ENCODE peak calls at places on chromosomes 11 and 22, in five cellular contexts. One of them, this sample, is unnamed. For H3K36me3, the result is how much of the 10 kb centered on the place peaks cover.

GRCh38 chr11:134882141-134882540 is 470.1 kb upstream of the B3GAT1 start:
- DNase-seq in heart left ventricle: no peak
- DNase-seq in left lung: no peak
- DNase-seq in brain microvascular endothelial cell: no peak
- DNase-seq in CD8-positive, alpha-beta T cell: no peak
- DNase-seq in this sample: no peak

GRCh38 chr22:40043086-40043485 is 48.3 kb downstream of the FAM83F start:
- DNase-seq in heart left ventricle: peak
- DNase-seq in CD8-positive, alpha-beta T cell: no peak
- DNase-seq in brain microvascular endothelial cell: no peak
- DNase-seq in left lung: no peak
- DNase-seq in this sample: peak

GRCh38 chr22:17444204-17444504 is 74.9 kb downstream of the CECR2 start:
- DNase-seq in CD8-positive, alpha-beta T cell: no peak
- DNase-seq in heart left ventricle: no peak
- DNase-seq in left lung: no peak
- DNase-seq in brain microvascular endothelial cell: no peak
- DNase-seq in this sample: no peak

GRCh38 chr11:60172011-60172410 is 10.9 kb downstream of the MS4A6A start:
- DNase-seq in left lung: no peak
- DNase-seq in CD8-positive, alpha-beta T cell: no peak
- DNase-seq in brain microvascular endothelial cell: no peak
- DNase-seq in heart left ventricle: no peak
- DNase-seq in this sample: no peak

GRCh38 chr11:33912405-33913361 is 20.8 kb upstream of the LMO2 start:
- DNase-seq in brain microvascular endothelial cell: peak
- DNase-seq in heart left ventricle: peak
- DNase-seq in left lung: no peak
- DNase-seq in CD8-positive, alpha-beta T cell: no peak
- DNase-seq in this sample: no peak

GRCh38 chr22:46036558-46037408 is 59.8 kb upstream of the WNT7B start:
- DNase-seq in brain microvascular endothelial cell: no peak
- DNase-seq in CD8-positive, alpha-beta T cell: peak
- DNase-seq in heart left ventricle: peak
- DNase-seq in left lung: no peak
- DNase-seq in this sample: peak

GRCh38 chr11:3080104-3080503 is 22.9 kb upstream of the CARS1 start:
- DNase-seq in brain microvascular endothelial cell: no peak
- DNase-seq in CD8-positive, alpha-beta T cell: no peak
- DNase-seq in heart left ventricle: no peak
- DNase-seq in left lung: no peak
- DNase-seq in this sample: no peak

GRCh38 chr11:2215561-2216399 is 44.2 kb upstream of the TH start:
- DNase-seq in left lung: peak
- DNase-seq in CD8-positive, alpha-beta T cell: peak
- DNase-seq in heart left ventricle: no peak
- DNase-seq in brain microvascular endothelial cell: no peak
- DNase-seq in this sample: no peak

GRCh38 chr11:71334191-71334590 is 81.8 kb upstream of the SHANK2 start:
- DNase-seq in brain microvascular endothelial cell: no peak
- DNase-seq in CD8-positive, alpha-beta T cell: no peak
- DNase-seq in left lung: no peak
- DNase-seq in heart left ventricle: no peak
- DNase-seq in this sample: no peak

GRCh38 chr11:22454461-22454860 is 116.3 kb downstream of the SLC17A6 start:
- DNase-seq in left lung: no peak
- DNase-seq in CD8-positive, alpha-beta T cell: no peak
- DNase-seq in brain microvascular endothelial cell: no peak
- DNase-seq in heart left ventricle: no peak
- DNase-seq in this sample: no peak

GRCh38 chr11:34564406-34564805 is 50.8 kb upstream of the ELF5 start:
- DNase-seq in heart left ventricle: no peak
- DNase-seq in left lung: no peak
- DNase-seq in brain microvascular endothelial cell: peak
- DNase-seq in CD8-positive, alpha-beta T cell: no peak
- DNase-seq in this sample: no peak

GRCh38 chr11:70209391-70209912 is 6.4 kb downstream of the FADD start:
- DNase-seq in brain microvascular endothelial cell: no peak
- DNase-seq in left lung: no peak
- DNase-seq in heart left ventricle: no peak
- DNase-seq in CD8-positive, alpha-beta T cell: no peak
- DNase-seq in this sample: no peak

GRCh38 chr11:73553266-73553665 is 44.6 kb downstream of the FAM168A start:
- DNase-seq in heart left ventricle: no peak
- DNase-seq in left lung: no peak
- DNase-seq in brain microvascular endothelial cell: no peak
- DNase-seq in CD8-positive, alpha-beta T cell: no peak
- DNase-seq in this sample: no peak

GRCh38 chr11:44403176-44403575 is 93.2 kb upstream of the ALX4 start:
- DNase-seq in CD8-positive, alpha-beta T cell: no peak
- DNase-seq in left lung: no peak
- DNase-seq in heart left ventricle: no peak
- DNase-seq in brain microvascular endothelial cell: no peak
- DNase-seq in this sample: no peak

GRCh38 chr11:102010776-102011500 is 36.3 kb upstream of the CFAP300 start:
- DNase-seq in left lung: peak
- DNase-seq in CD8-positive, alpha-beta T cell: no peak
- DNase-seq in heart left ventricle: peak
- DNase-seq in brain microvascular endothelial cell: peak
- DNase-seq in this sample: peak

GRCh38 chr22:31148953-31149627 is 8.8 kb upstream of the PLA2G3 start:
- DNase-seq in CD8-positive, alpha-beta T cell: peak
- DNase-seq in heart left ventricle: peak
- DNase-seq in left lung: no peak
- DNase-seq in brain microvascular endothelial cell: peak
- DNase-seq in this sample: peak

GRCh38 chr22:50018608-50019291 is 6.2 kb upstream of the IL17REL start:
- DNase-seq in CD8-positive, alpha-beta T cell: no peak
- DNase-seq in heart left ventricle: no peak
- DNase-seq in brain microvascular endothelial cell: no peak
- DNase-seq in left lung: no peak
- DNase-seq in this sample: no peak

GRCh38 chr11:13550761-13551160 is 55.0 kb upstream of the PTH start:
- DNase-seq in CD8-positive, alpha-beta T cell: no peak
- DNase-seq in left lung: no peak
- DNase-seq in heart left ventricle: no peak
- DNase-seq in brain microvascular endothelial cell: no peak
- DNase-seq in this sample: no peak

GRCh38 chr11:108436594-108436993 is 30.7 kb downstream of the C11orf65 start:
- DNase-seq in heart left ventricle: no peak
- DNase-seq in brain microvascular endothelial cell: no peak
- DNase-seq in CD8-positive, alpha-beta T cell: no peak
- DNase-seq in left lung: no peak
- DNase-seq in this sample: no peak

GRCh38 chr11:35347173-35347878 is 72.0 kb downstream of the SLC1A2 start:
- DNase-seq in heart left ventricle: no peak
- DNase-seq in left lung: no peak
- DNase-seq in brain microvascular endothelial cell: no peak
- DNase-seq in CD8-positive, alpha-beta T cell: no peak
- DNase-seq in this sample: no peak

GRCh38 chr11:71504526-71504925 is 22.5 kb upstream of the KRTAP5-7 start:
- DNase-seq in CD8-positive, alpha-beta T cell: peak
- DNase-seq in left lung: no peak
- DNase-seq in heart left ventricle: no peak
- DNase-seq in brain microvascular endothelial cell: no peak
- DNase-seq in this sample: no peak

GRCh38 chr22:20573830-20574615 is 66.6 kb downstream of the MED15 start:
- DNase-seq in CD8-positive, alpha-beta T cell: peak
- DNase-seq in heart left ventricle: no peak
- DNase-seq in brain microvascular endothelial cell: no peak
- DNase-seq in left lung: no peak
- DNase-seq in this sample: no peak

GRCh38 chr22:24289138-24289537 is 18.5 kb downstream of the SPECC1L start:
- DNase-seq in left lung: no peak
- DNase-seq in CD8-positive, alpha-beta T cell: no peak
- DNase-seq in brain microvascular endothelial cell: peak
- DNase-seq in heart left ventricle: no peak
- DNase-seq in this sample: no peak

GRCh38 chr22:22362939-22363338 is 118.4 kb downstream of the VPREB1 start:
- DNase-seq in left lung: no peak
- DNase-seq in CD8-positive, alpha-beta T cell: no peak
- DNase-seq in brain microvascular endothelial cell: no peak
- DNase-seq in heart left ventricle: no peak
- DNase-seq in this sample: no peak

GRCh38 chr11:24324211-24324610 is 172.6 kb upstream of the LUZP2 start:
- DNase-seq in left lung: no peak
- DNase-seq in heart left ventricle: no peak
- DNase-seq in CD8-positive, alpha-beta T cell: no peak
- DNase-seq in brain microvascular endothelial cell: peak
- DNase-seq in this sample: no peak

GRCh38 chr22:44389181-44389580 is 76.4 kb upstream of the SHISAL1 start:
- DNase-seq in heart left ventricle: peak
- DNase-seq in CD8-positive, alpha-beta T cell: no peak
- DNase-seq in brain microvascular endothelial cell: no peak
- DNase-seq in left lung: peak
- DNase-seq in this sample: peak

DNA sequence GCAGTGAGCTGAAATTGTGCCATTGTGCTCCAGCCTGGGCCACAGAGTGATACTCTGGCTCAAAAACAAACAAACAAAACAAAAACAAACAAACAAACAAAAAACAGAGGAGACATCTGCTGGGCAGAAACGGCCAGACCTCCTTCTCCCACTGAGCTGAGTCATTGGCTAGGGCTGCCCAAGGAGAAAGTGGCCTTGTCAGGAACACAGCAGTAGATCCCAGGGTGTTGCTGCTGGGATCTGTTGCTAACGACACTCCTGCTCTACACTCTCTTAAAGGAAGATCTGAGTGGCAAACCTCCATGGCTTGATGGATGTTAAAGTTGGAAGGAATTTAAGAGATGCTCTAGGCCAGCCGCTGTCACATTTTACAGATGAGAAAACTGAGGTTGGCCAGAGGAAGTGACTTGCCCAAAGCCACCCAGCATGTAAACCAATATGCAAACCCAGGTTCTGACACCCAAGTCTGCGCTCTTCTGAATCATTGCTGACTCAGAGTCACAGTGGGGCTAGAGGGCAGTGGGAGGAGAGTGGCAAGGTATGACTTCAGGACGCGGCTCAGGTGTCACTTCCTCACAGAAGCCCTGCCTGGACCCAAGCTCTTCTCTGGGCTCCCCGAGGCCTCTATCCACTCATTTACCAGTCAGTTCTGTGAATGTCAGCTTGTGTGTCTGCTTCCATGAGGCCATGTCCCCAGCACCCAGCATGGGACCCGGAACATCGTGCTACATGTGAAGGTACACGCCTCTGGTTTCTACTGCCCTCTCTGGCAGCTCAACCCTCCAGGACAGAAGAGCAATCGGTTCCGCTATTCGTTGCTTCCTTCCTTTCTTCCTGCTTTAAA is 11.3 kb upstream of the GDPD5 start:
- DNase-seq in heart left ventricle: peak
- DNase-seq in CD8-positive, alpha-beta T cell: no peak
- DNase-seq in brain microvascular endothelial cell: no peak
- DNase-seq in left lung: no peak
- DNase-seq in this sample: no peak
- TF ChIP-seq CTCF in heart left ventricle: no peak
- TF ChIP-seq CTCF in CD8-positive, alpha-beta T cell: no peak
- TF ChIP-seq CTCF in brain microvascular endothelial cell: no peak
- TF ChIP-seq CTCF in left lung: no peak
- TF ChIP-seq CTCF in this sample: no peak

GRCh38 chr11:94771390-94771789 is 3.2 kb downstream of the AMOTL1 start:
- DNase-seq in CD8-positive, alpha-beta T cell: no peak
- DNase-seq in brain microvascular endothelial cell: no peak
- DNase-seq in left lung: no peak
- DNase-seq in heart left ventricle: no peak
- DNase-seq in this sample: no peak

GRCh38 chr11:94767701-94768601 is at the start of gene AMOTL1:
- DNase-seq in brain microvascular endothelial cell: peak
- DNase-seq in left lung: peak
- DNase-seq in heart left ventricle: peak
- DNase-seq in CD8-positive, alpha-beta T cell: no peak
- DNase-seq in this sample: peak

GRCh38 chr11:94770563-94771120 is 2.5 kb downstream of the AMOTL1 start:
- DNase-seq in heart left ventricle: no peak
- DNase-seq in brain microvascular endothelial cell: no peak
- DNase-seq in CD8-positive, alpha-beta T cell: no peak
- DNase-seq in left lung: no peak
- DNase-seq in this sample: no peak

GRCh38 chr11:94768602-94769511 is 701 bp downstream of the AMOTL1 start:
- DNase-seq in heart left ventricle: peak
- DNase-seq in left lung: peak
- DNase-seq in brain microvascular endothelial cell: no peak
- DNase-seq in CD8-positive, alpha-beta T cell: no peak
- DNase-seq in this sample: no peak

GRCh38 chr11:94769897-94770296 is 1.7 kb downstream of the AMOTL1 start:
- DNase-seq in left lung: peak
- DNase-seq in heart left ventricle: no peak
- DNase-seq in CD8-positive, alpha-beta T cell: no peak
- DNase-seq in brain microvascular endothelial cell: no peak
- DNase-seq in this sample: no peak
- H3K4me3 ChIP-seq in left lung: peak
- H3K4me3 ChIP-seq in heart left ventricle: peak
- H3K4me3 ChIP-seq in CD8-positive, alpha-beta T cell: no peak
- H3K4me3 ChIP-seq in brain microvascular endothelial cell: peak
- H3K4me3 ChIP-seq in this sample: no peak

DNA sequence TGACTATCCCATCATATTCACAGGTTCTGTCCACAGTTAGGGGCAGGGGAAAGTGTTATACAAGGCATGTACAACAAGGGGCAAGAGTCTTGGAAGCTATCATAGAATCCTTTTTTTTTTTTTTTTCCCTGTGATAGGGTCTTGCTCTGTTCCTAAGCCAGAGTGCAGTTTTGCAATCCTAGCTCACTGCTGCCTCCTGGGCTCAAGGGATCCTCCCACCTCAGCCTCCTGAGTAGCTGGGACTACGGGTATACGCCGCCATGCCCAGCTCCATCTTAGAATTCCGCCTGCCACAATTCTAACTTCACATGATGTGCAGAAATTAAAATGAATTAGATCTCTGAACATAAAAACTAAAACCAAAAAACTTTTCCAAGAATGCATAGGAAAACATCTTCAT is 31.7 kb downstream of the ZFTA start:
- DNase-seq in left lung: no peak
- DNase-seq in brain microvascular endothelial cell: no peak
- DNase-seq in CD8-positive, alpha-beta T cell: no peak
- DNase-seq in heart left ventricle: no peak
- DNase-seq in this sample: no peak
- H3K36me3 ChIP-seq in left lung: under half
- H3K36me3 ChIP-seq in brain microvascular endothelial cell: under half
- H3K36me3 ChIP-seq in CD8-positive, alpha-beta T cell: under half
- H3K36me3 ChIP-seq in heart left ventricle: under half
- H3K36me3 ChIP-seq in this sample: under half

GRCh38 chr11:123653405-123653996 is 923 bp downstream of the SCN3B start:
- DNase-seq in left lung: no peak
- DNase-seq in CD8-positive, alpha-beta T cell: no peak
- DNase-seq in brain microvascular endothelial cell: no peak
- DNase-seq in heart left ventricle: no peak
- DNase-seq in this sample: no peak
- TF ChIP-seq CTCF in left lung: no peak
- TF ChIP-seq CTCF in CD8-positive, alpha-beta T cell: no peak
- TF ChIP-seq CTCF in brain microvascular endothelial cell: peak
- TF ChIP-seq CTCF in heart left ventricle: no peak
- TF ChIP-seq CTCF in this sample: no peak